ENCODE peak calls at places on chromosomes 11 and 22, in six cellular contexts. O is SHP77 treated with DMSO at 0.1 percent for 48 hours; Y is AG09319; M is mucosa of descending colon; Z is cardiac fibroblast; Q is stimulated activated CD4-positive, alpha-beta T cell treated with anti-CD3 and anti-CD28 coated beads, Interleukin-12 subunit alpha, Interleukin-12 subunit beta, amount 100 ng/mL, for 4 hours. B is an unnamed sample.

GRCh38 chr11:71334191-71334590 is 81.8 kb upstream of the SHANK2 start:
- DNase-seq in Q (no peak), Z (no peak), M (no peak), Y (no peak), O (no peak), B (no peak)

GRCh38 chr11:84686726-84687125 is 940.4 kb downstream of the DLG2 start:
- DNase-seq in Z (no peak), Q (no peak), Y (no peak), O (no peak), M (no peak), B (no peak)

GRCh38 chr11:469684-470667 is 19.9 kb downstream of the PTDSS2 start:
- DNase-seq in O (no peak), Q (no peak), Z (peak), M (no peak), Y (peak), B (no peak)

GRCh38 chr11:125995313-125995712 is 49.5 kb downstream of the VSIG10L2 start:
- DNase-seq in O (no peak), Z (no peak), Q (peak), M (no peak), Y (no peak), B (no peak)

GRCh38 chr11:42175203-42175602 is 715.8 kb upstream of the LRRC4C start:
- DNase-seq in M (no peak), Q (no peak), Y (no peak), Z (peak), O (no peak), B (no peak)

GRCh38 chr11:121358775-121359174 is 66.2 kb downstream of the SC5D start:
- DNase-seq in Y (no peak), M (no peak), Z (no peak), Q (no peak), O (no peak), B (no peak)

GRCh38 chr11:31828217-31828616 is 17.1 kb upstream of the PAX6 start:
- DNase-seq in Q (no peak), Z (no peak), O (no peak), Y (no peak), M (no peak), B (no peak)

GRCh38 chr22:38086001-38086845 is 2.2 kb upstream of the SLC16A8 start:
- DNase-seq in Y (no peak), M (peak), Z (no peak), O (no peak), Q (no peak), B (no peak)

GRCh38 chr11:69094915-69095290 is 46.2 kb downstream of the TPCN2 start:
- DNase-seq in Y (no peak), Q (no peak), M (no peak), Z (no peak), O (no peak), B (no peak)

GRCh38 chr11:64146036-64146943 is 19.6 kb downstream of the MACROD1 start:
- DNase-seq in Q (peak), Y (no peak), O (no peak), Z (peak), M (no peak), B (no peak)

GRCh38 chr22:39243443-39244072 is 1.2 kb downstream of the PDGFB start:
- DNase-seq in Z (no peak), O (no peak), Y (no peak), M (no peak), Q (no peak), B (no peak)

GRCh38 chr11:1871531-1871930 is 18.6 kb downstream of the LSP1 start:
- DNase-seq in Y (no peak), Q (no peak), M (peak), O (no peak), Z (no peak), B (no peak)

GRCh38 chr11:117547188-117547831 is 219.7 kb downstream of the CEP164 start:
- DNase-seq in O (no peak), Y (no peak), Q (no peak), M (peak), Z (no peak), B (peak)

GRCh38 chr11:10902301-10902700 is 44.4 kb upstream of the ZBED5 start:
- DNase-seq in M (no peak), Q (no peak), Z (no peak), O (no peak), Y (no peak), B (no peak)

GRCh38 chr11:75474878-75475766 is 42.1 kb upstream of the KLHL35 start:
- DNase-seq in Y (no peak), M (peak), Q (peak), O (no peak), Z (peak), B (no peak)

GRCh38 chr11:130527648-130528300 is 79.3 kb downstream of the ADAMTS15 start:
- DNase-seq in M (no peak), Y (no peak), O (no peak), Q (no peak), Z (peak), B (no peak)

GRCh38 chr22:34808618-34809017 is 257.3 kb upstream of the ISX start:
- DNase-seq in O (no peak), M (no peak), Q (no peak), Y (no peak), Z (no peak), B (no peak)

GRCh38 chr22:19816372-19817119 is 38.1 kb downstream of the GNB1L start:
- DNase-seq in M (no peak), O (no peak), Q (no peak), Z (no peak), Y (no peak), B (no peak)

GRCh38 chr11:73189723-73190556 is 28.1 kb upstream of the P2RY2 start:
- DNase-seq in M (no peak), Y (no peak), Z (peak), Q (no peak), O (no peak), B (no peak)

GRCh38 chr22:46936378-46936916 is 174.0 kb downstream of the TBC1D22A start:
- DNase-seq in M (no peak), Y (peak), Q (no peak), O (no peak), Z (no peak), B (no peak)

GRCh38 chr22:17158568-17159503 is at the start of gene HDHD5:
- DNase-seq in M (peak), Y (peak), O (peak), Q (peak), Z (peak), B (peak)

GRCh38 chr11:46537121-46537520 is 56.7 kb downstream of the AMBRA1 start:
- DNase-seq in Q (no peak), M (no peak), O (no peak), Y (no peak), Z (peak), B (no peak)

GRCh38 chr11:119421941-119422504 is 949 bp downstream of the THY1 start:
- DNase-seq in M (no peak), Z (no peak), Y (no peak), Q (no peak), O (no peak), B (peak)

GRCh38 chr22:41929158-41929896 is 2.7 kb upstream of the TNFRSF13C start:
- DNase-seq in O (peak), M (no peak), Q (no peak), Z (no peak), Y (no peak), B (peak)

GRCh38 chr22:40764743-40765441 is 54.3 kb downstream of the SLC25A17 start:
- DNase-seq in Y (no peak), M (no peak), Q (no peak), Z (peak), O (no peak), B (no peak)

GRCh38 chr22:43988116-43988817 is 33.0 kb downstream of the SAMM50 start:
- DNase-seq in Z (no peak), O (no peak), Q (no peak), M (no peak), Y (peak), B (no peak)

GRCh38 chr22:46450931-46451660 is 86.3 kb downstream of the CELSR1 start:
- DNase-seq in Z (no peak), Y (no peak), O (no peak), M (peak), Q (no peak), B (no peak)

GRCh38 chr11:76371170-76371569 is 9.8 kb downstream of the THAP12 start:
- DNase-seq in O (no peak), Z (peak), M (no peak), Y (no peak), Q (peak), B (no peak)

GRCh38 chr11:129248618-129249017 is 56.5 kb upstream of the ARHGAP32 start:
- DNase-seq in M (no peak), Y (peak), O (no peak), Z (peak), Q (no peak), B (no peak)

GRCh38 chr11:57735655-57736298 is 5.5 kb upstream of the SELENOH start:
- DNase-seq in M (no peak), Z (no peak), Y (no peak), O (no peak), Q (no peak), B (no peak)

GRCh38 chr22:44680481-44680894 is 21.5 kb upstream of the PRR5 start:
- DNase-seq in Y (no peak), Z (no peak), Q (no peak), O (no peak), M (no peak), B (no peak)

GRCh38 chr11:1736447-1736992 is 13.9 kb downstream of the IFITM10 start:
- DNase-seq in M (no peak), Z (no peak), O (no peak), Q (no peak), Y (no peak), B (no peak)

GRCh38 chr11:119806064-119806915 is 77.3 kb upstream of the NECTIN1 start:
- DNase-seq in Q (no peak), M (no peak), Y (no peak), O (no peak), Z (no peak), B (no peak)

GRCh38 chr22:30649430-30650007 is 13.9 kb downstream of the SLC35E4 start:
- DNase-seq in Y (no peak), O (no peak), M (peak), Z (peak), Q (peak), B (no peak)

GRCh38 chr22:46798366-46799057 is 36.1 kb downstream of the TBC1D22A start:
- DNase-seq in Y (no peak), Q (peak), Z (peak), M (peak), O (peak), B (peak)

GRCh38 chr11:28139848-28140415 is 31.7 kb downstream of the METTL15 start:
- DNase-seq in Q (no peak), O (no peak), Z (no peak), M (no peak), Y (no peak), B (peak)

GRCh38 chr11:100978442-100978841 is 151.2 kb downstream of the PGR start:
- DNase-seq in M (no peak), Q (no peak), Y (no peak), Z (no peak), O (no peak), B (no peak)

GRCh38 chr22:47568700-47569099 is 806.2 kb downstream of the TBC1D22A start:
- DNase-seq in Z (no peak), O (no peak), Q (no peak), M (no peak), Y (no peak), B (no peak)

GRCh38 chr11:119236490-119236889 is 30.4 kb downstream of the CBL start:
- DNase-seq in Y (no peak), Z (peak), M (no peak), O (no peak), Q (no peak), B (no peak)